ENCODE peak calls at places on chromosomes 7 and 10, in seven cellular contexts. One of them, this sample, is unnamed.

GRCh38 chr7:26100940-26101339 is 51.1 kb upstream of the NFE2L3 start:
- DNase-seq in fibroblast of lung: no peak
- DNase-seq in OCI-LY7: peak
- DNase-seq in Karpas-422: no peak
- DNase-seq in HCT116: no peak
- DNase-seq in A549: no peak
- DNase-seq in PC-9: no peak
- DNase-seq in this sample: no peak

GRCh38 chr7:44257618-44258422 is 57.0 kb downstream of the YKT6 start:
- DNase-seq in PC-9: peak
- DNase-seq in Karpas-422: peak
- DNase-seq in OCI-LY7: peak
- DNase-seq in fibroblast of lung: peak
- DNase-seq in A549: peak
- DNase-seq in HCT116: no peak
- DNase-seq in this sample: peak

GRCh38 chr7:85030893-85031292 is 156.0 kb downstream of the SEMA3D start:
- DNase-seq in OCI-LY7: peak
- DNase-seq in Karpas-422: peak
- DNase-seq in PC-9: no peak
- DNase-seq in fibroblast of lung: peak
- DNase-seq in A549: peak
- DNase-seq in HCT116: peak
- DNase-seq in this sample: peak

GRCh38 chr10:61902448-61903183 is 1.1 kb downstream of the ARID5B start:
- DNase-seq in A549: peak
- DNase-seq in PC-9: peak
- DNase-seq in HCT116: peak
- DNase-seq in fibroblast of lung: peak
- DNase-seq in Karpas-422: peak
- DNase-seq in OCI-LY7: peak
- DNase-seq in this sample: peak

GRCh38 chr10:58701398-58702135 is 188.9 kb downstream of the BICC1 start:
- DNase-seq in HCT116: no peak
- DNase-seq in fibroblast of lung: peak
- DNase-seq in Karpas-422: no peak
- DNase-seq in A549: peak
- DNase-seq in OCI-LY7: no peak
- DNase-seq in PC-9: no peak
- DNase-seq in this sample: no peak

GRCh38 chr7:102914585-102914984 is 1.8 kb downstream of the LRRC17 start:
- DNase-seq in Karpas-422: no peak
- DNase-seq in fibroblast of lung: peak
- DNase-seq in PC-9: no peak
- DNase-seq in HCT116: no peak
- DNase-seq in A549: no peak
- DNase-seq in OCI-LY7: no peak
- DNase-seq in this sample: no peak

GRCh38 chr7:95476904-95477594 is 8.7 kb upstream of the ASB4 start:
- DNase-seq in Karpas-422: peak
- DNase-seq in OCI-LY7: peak
- DNase-seq in fibroblast of lung: peak
- DNase-seq in HCT116: peak
- DNase-seq in PC-9: peak
- DNase-seq in A549: peak
- DNase-seq in this sample: peak

GRCh38 chr7:46839651-46840050 is 742.3 kb downstream of the TNS3 start:
- DNase-seq in OCI-LY7: no peak
- DNase-seq in HCT116: no peak
- DNase-seq in Karpas-422: no peak
- DNase-seq in PC-9: no peak
- DNase-seq in A549: no peak
- DNase-seq in fibroblast of lung: no peak
- DNase-seq in this sample: no peak

GRCh38 chr10:49007128-49007527 is 67.5 kb upstream of the LRRC18 start:
- DNase-seq in Karpas-422: no peak
- DNase-seq in PC-9: no peak
- DNase-seq in OCI-LY7: no peak
- DNase-seq in fibroblast of lung: no peak
- DNase-seq in A549: no peak
- DNase-seq in HCT116: no peak
- DNase-seq in this sample: no peak

GRCh38 chr7:112162161-112163020 is 43.8 kb downstream of the DOCK4 start:
- DNase-seq in HCT116: no peak
- DNase-seq in Karpas-422: no peak
- DNase-seq in A549: peak
- DNase-seq in PC-9: peak
- DNase-seq in fibroblast of lung: peak
- DNase-seq in OCI-LY7: no peak
- DNase-seq in this sample: no peak

GRCh38 chr7:16028103-16028502 is 341.6 kb upstream of the MEOX2 start:
- DNase-seq in PC-9: no peak
- DNase-seq in Karpas-422: no peak
- DNase-seq in HCT116: no peak
- DNase-seq in OCI-LY7: no peak
- DNase-seq in fibroblast of lung: peak
- DNase-seq in A549: no peak
- DNase-seq in this sample: no peak

GRCh38 chr7:39683216-39683845 is 60.0 kb downstream of the RALA start:
- DNase-seq in HCT116: no peak
- DNase-seq in OCI-LY7: no peak
- DNase-seq in PC-9: no peak
- DNase-seq in fibroblast of lung: peak
- DNase-seq in Karpas-422: no peak
- DNase-seq in A549: peak
- DNase-seq in this sample: no peak

GRCh38 chr10:114995468-114995867 is 57.5 kb downstream of the TRUB1 start:
- DNase-seq in fibroblast of lung: no peak
- DNase-seq in PC-9: no peak
- DNase-seq in A549: no peak
- DNase-seq in OCI-LY7: no peak
- DNase-seq in HCT116: no peak
- DNase-seq in Karpas-422: no peak
- DNase-seq in this sample: no peak

GRCh38 chr10:31186225-31187010 is 132.6 kb upstream of the ZEB1 start:
- DNase-seq in A549: no peak
- DNase-seq in Karpas-422: no peak
- DNase-seq in OCI-LY7: no peak
- DNase-seq in fibroblast of lung: no peak
- DNase-seq in HCT116: peak
- DNase-seq in PC-9: peak
- DNase-seq in this sample: no peak

GRCh38 chr7:29796181-29796580 is 10.1 kb upstream of the WIPF3 start:
- DNase-seq in fibroblast of lung: no peak
- DNase-seq in HCT116: no peak
- DNase-seq in PC-9: no peak
- DNase-seq in Karpas-422: no peak
- DNase-seq in OCI-LY7: no peak
- DNase-seq in A549: no peak
- DNase-seq in this sample: no peak

GRCh38 chr7:107686816-107687387 is 26.3 kb downstream of the SLC26A4 start:
- DNase-seq in A549: no peak
- DNase-seq in HCT116: no peak
- DNase-seq in Karpas-422: no peak
- DNase-seq in OCI-LY7: no peak
- DNase-seq in fibroblast of lung: no peak
- DNase-seq in PC-9: no peak
- DNase-seq in this sample: no peak

GRCh38 chr7:155344270-155344617 is 46.6 kb downstream of the INSIG1 start:
- DNase-seq in fibroblast of lung: no peak
- DNase-seq in PC-9: no peak
- DNase-seq in HCT116: no peak
- DNase-seq in Karpas-422: no peak
- DNase-seq in A549: no peak
- DNase-seq in OCI-LY7: no peak
- DNase-seq in this sample: no peak

GRCh38 chr7:138008588-138009349 is 6.9 kb upstream of the CREB3L2 start:
- DNase-seq in Karpas-422: peak
- DNase-seq in A549: peak
- DNase-seq in HCT116: peak
- DNase-seq in fibroblast of lung: peak
- DNase-seq in PC-9: peak
- DNase-seq in OCI-LY7: peak
- DNase-seq in this sample: no peak

GRCh38 chr7:29563590-29564454 is at the start of gene PRR15:
- DNase-seq in A549: peak
- DNase-seq in HCT116: peak
- DNase-seq in PC-9: peak
- DNase-seq in Karpas-422: no peak
- DNase-seq in OCI-LY7: no peak
- DNase-seq in fibroblast of lung: no peak
- DNase-seq in this sample: no peak

GRCh38 chr10:75137533-75138438 is 26.3 kb downstream of the SAMD8 start:
- DNase-seq in Karpas-422: peak
- DNase-seq in OCI-LY7: no peak
- DNase-seq in HCT116: peak
- DNase-seq in fibroblast of lung: peak
- DNase-seq in PC-9: no peak
- DNase-seq in A549: peak
- DNase-seq in this sample: no peak

GRCh38 chr7:123024989-123025758 is 29.7 kb upstream of the TAS2R16 start:
- DNase-seq in fibroblast of lung: peak
- DNase-seq in PC-9: peak
- DNase-seq in HCT116: no peak
- DNase-seq in OCI-LY7: no peak
- DNase-seq in A549: no peak
- DNase-seq in Karpas-422: no peak
- DNase-seq in this sample: no peak

GRCh38 chr10:14658331-14659122 is 116.2 kb downstream of the FAM107B start:
- DNase-seq in Karpas-422: no peak
- DNase-seq in PC-9: peak
- DNase-seq in OCI-LY7: peak
- DNase-seq in A549: peak
- DNase-seq in HCT116: peak
- DNase-seq in fibroblast of lung: peak
- DNase-seq in this sample: peak

GRCh38 chr10:33609546-33609945 is 275.1 kb upstream of the NRP1 start:
- DNase-seq in Karpas-422: no peak
- DNase-seq in fibroblast of lung: no peak
- DNase-seq in A549: peak
- DNase-seq in OCI-LY7: no peak
- DNase-seq in HCT116: no peak
- DNase-seq in PC-9: peak
- DNase-seq in this sample: no peak
- H3K4me2 ChIP-seq in Karpas-422: no peak
- H3K4me2 ChIP-seq in fibroblast of lung: no peak
- H3K4me2 ChIP-seq in A549: peak
- H3K4me2 ChIP-seq in OCI-LY7: no peak
- H3K4me2 ChIP-seq in HCT116: no peak
- H3K4me2 ChIP-seq in PC-9: peak
- H3K4me2 ChIP-seq in this sample: no peak

DNA sequence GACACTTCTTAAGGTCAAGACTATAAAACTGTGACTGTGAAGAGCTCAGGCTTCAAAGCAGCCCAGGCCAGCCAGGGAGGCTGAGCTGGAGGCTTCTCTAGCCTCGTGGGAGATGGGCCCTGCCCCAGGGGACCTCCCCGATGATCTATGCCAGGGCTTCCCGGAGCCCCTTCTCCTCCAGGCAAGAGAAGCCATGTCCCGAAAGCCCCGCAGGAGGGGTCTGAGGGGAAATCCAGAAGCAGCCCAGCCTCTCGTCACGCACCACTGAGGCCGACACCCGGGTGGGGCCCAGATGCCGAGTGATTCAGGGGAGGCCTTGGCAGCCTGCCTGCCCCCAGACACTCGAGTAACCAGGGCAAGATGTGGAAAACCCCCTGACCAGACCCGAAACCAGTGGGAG is 63.7 kb downstream of the PROSER2 start:
- DNase-seq in A549: peak
- DNase-seq in PC-9: peak
- DNase-seq in OCI-LY7: no peak
- DNase-seq in Karpas-422: no peak
- DNase-seq in HCT116: no peak
- DNase-seq in fibroblast of lung: no peak
- DNase-seq in this sample: no peak
- H3K4me2 ChIP-seq in A549: peak
- H3K4me2 ChIP-seq in PC-9: peak
- H3K4me2 ChIP-seq in OCI-LY7: no peak
- H3K4me2 ChIP-seq in Karpas-422: no peak
- H3K4me2 ChIP-seq in HCT116: peak
- H3K4me2 ChIP-seq in fibroblast of lung: no peak
- H3K4me2 ChIP-seq in this sample: no peak

GRCh38 chr10:124353091-124353815 is 65.5 kb downstream of the OAT start:
- DNase-seq in HCT116: no peak
- DNase-seq in Karpas-422: no peak
- DNase-seq in A549: no peak
- DNase-seq in fibroblast of lung: no peak
- DNase-seq in PC-9: no peak
- DNase-seq in OCI-LY7: no peak
- DNase-seq in this sample: no peak
- H3K4me2 ChIP-seq in HCT116: no peak
- H3K4me2 ChIP-seq in Karpas-422: no peak
- H3K4me2 ChIP-seq in A549: no peak
- H3K4me2 ChIP-seq in fibroblast of lung: no peak
- H3K4me2 ChIP-seq in PC-9: no peak
- H3K4me2 ChIP-seq in OCI-LY7: no peak
- H3K4me2 ChIP-seq in this sample: no peak

GRCh38 chr10:130105724-130106123 is 4.9 kb downstream of the C10orf143 start:
- DNase-seq in PC-9: no peak
- DNase-seq in fibroblast of lung: no peak
- DNase-seq in HCT116: no peak
- DNase-seq in OCI-LY7: no peak
- DNase-seq in A549: no peak
- DNase-seq in Karpas-422: no peak
- DNase-seq in this sample: no peak
- H3K4me2 ChIP-seq in PC-9: no peak
- H3K4me2 ChIP-seq in fibroblast of lung: no peak
- H3K4me2 ChIP-seq in HCT116: no peak
- H3K4me2 ChIP-seq in OCI-LY7: no peak
- H3K4me2 ChIP-seq in A549: no peak
- H3K4me2 ChIP-seq in Karpas-422: no peak
- H3K4me2 ChIP-seq in this sample: no peak

GRCh38 chr7:131745645-131746248 is 189.3 kb upstream of the PODXL start:
- DNase-seq in Karpas-422: peak
- DNase-seq in OCI-LY7: no peak
- DNase-seq in fibroblast of lung: peak
- DNase-seq in HCT116: no peak
- DNase-seq in A549: peak
- DNase-seq in PC-9: peak
- DNase-seq in this sample: no peak
- H3K4me2 ChIP-seq in Karpas-422: no peak
- H3K4me2 ChIP-seq in OCI-LY7: no peak
- H3K4me2 ChIP-seq in fibroblast of lung: no peak
- H3K4me2 ChIP-seq in HCT116: no peak
- H3K4me2 ChIP-seq in A549: no peak
- H3K4me2 ChIP-seq in PC-9: no peak
- H3K4me2 ChIP-seq in this sample: no peak